ENCODE peak calls at places on chromosomes 1 and 21, in seven cellular contexts. P is colonic mucosa, H is A549, A is body of pancreas, D is PC-9, F is lung, O is kidney. W is an unnamed sample.

GRCh38 chr1:100034465-100034864 is 64.7 kb downstream of the SLC35A3 start:
- DNase-seq in P (no peak), H (peak; percentile 31), A (no peak), D (no peak), F (no peak), O (no peak), W (no peak)

GRCh38 chr1:170929412-170929834 is 5.9 kb upstream of the MROH9 start:
- DNase-seq in P (no peak), H (no peak), A (no peak), D (no peak), F (no peak), O (no peak), W (no peak)

GRCh38 chr1:39048745-39049370 is 22.7 kb downstream of the NDUFS5 start:
- DNase-seq in P (no peak), H (no peak), A (no peak), D (no peak), F (no peak), O (no peak), W (no peak)

GRCh38 chr1:40897499-40897898 is 35.3 kb upstream of the CITED4 start:
- DNase-seq in P (no peak), H (peak; percentile 76), A (no peak), D (peak; percentile 82), F (no peak), O (no peak), W (no peak)

GRCh38 chr1:223515416-223515815 is 122.2 kb downstream of the CCDC185 start:
- DNase-seq in P (no peak), H (no peak), A (no peak), D (no peak), F (no peak), O (no peak), W (no peak)

GRCh38 chr1:235047331-235047871 is 81.2 kb downstream of the TOMM20 start:
- DNase-seq in P (no peak), H (no peak), A (no peak), D (no peak), F (no peak), O (peak; percentile 71), W (no peak)

GRCh38 chr1:20233866-20234265 is 47.5 kb upstream of the PLA2G2C start:
- DNase-seq in P (no peak), H (no peak), A (no peak), D (no peak), F (no peak), O (no peak), W (no peak)

GRCh38 chr1:72579629-72580028 is 297.3 kb upstream of the NEGR1 start:
- DNase-seq in P (no peak), H (no peak), A (no peak), D (no peak), F (no peak), O (no peak), W (no peak)

GRCh38 chr1:248802454-248802853 is 23.3 kb downstream of the SH3BP5L start:
- DNase-seq in P (peak; percentile 67), H (no peak), A (no peak), D (no peak), F (no peak), O (no peak), W (no peak)

GRCh38 chr1:160834945-160835565 is 27.6 kb downstream of the CD244 start:
- DNase-seq in P (no peak), H (peak; percentile 68), A (peak; percentile 36), D (peak; percentile 35), F (no peak), O (no peak), W (no peak)

GRCh38 chr21:39386899-39387298 is 38.0 kb upstream of the HMGN1 start:
- DNase-seq in P (no peak), H (no peak), A (no peak), D (no peak), F (no peak), O (no peak), W (no peak)
- H3K27ac ChIP-seq in P (peak overlapping the region; percentile 64), H (peak overlapping the region; percentile 96), A (peak overlapping the region; percentile 77), D (no peak overlapping the region), F (peak overlapping the region; percentile 54), O (no peak overlapping the region), W (peak overlapping the region; percentile 69)

DNA sequence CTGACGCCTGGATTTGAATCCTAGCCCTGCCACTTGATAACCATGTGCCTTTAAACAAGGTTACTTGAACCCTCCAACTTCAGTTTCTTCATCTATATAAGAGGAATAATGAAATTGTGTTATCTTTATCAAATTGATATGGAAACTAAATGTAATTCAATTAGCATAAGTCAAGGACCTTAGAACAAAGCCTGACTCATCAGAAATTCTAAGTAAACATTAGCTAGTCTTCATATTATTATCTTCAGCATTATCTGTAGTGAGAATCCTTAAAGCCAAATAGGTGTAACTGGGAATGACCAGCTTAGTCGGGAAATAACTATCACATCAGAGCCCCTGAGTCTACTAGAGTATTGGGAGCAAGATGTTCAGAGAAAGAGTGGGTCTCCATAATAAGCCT is 6.6 kb downstream of the SELL start:
- DNase-seq in P (no peak), H (no peak), A (no peak), D (no peak), F (no peak), O (no peak), W (no peak)
- H3K4me1 ChIP-seq in P (no peaks in the 10 kb centered on the region), H (no peaks in the 10 kb centered on the region), A (no peaks in the 10 kb centered on the region), D (no peaks in the 10 kb centered on the region), F (no peaks in the 10 kb centered on the region), O (no peaks in the 10 kb centered on the region), W (no peaks in the 10 kb centered on the region)

GRCh38 chr1:21269461-21270085 is 20.7 kb downstream of the ECE1 start:
- DNase-seq in P (no peak), H (no peak), A (peak; percentile 64), D (no peak), F (no peak), O (no peak), W (peak; percentile 77)
- H3K27ac ChIP-seq in P (no peak overlapping the region), H (peak overlapping the region; percentile 95), A (peak overlapping the region; percentile 66), D (no peak overlapping the region), F (no peak overlapping the region), O (no peak overlapping the region), W (peak overlapping the region; percentile 33)

DNA sequence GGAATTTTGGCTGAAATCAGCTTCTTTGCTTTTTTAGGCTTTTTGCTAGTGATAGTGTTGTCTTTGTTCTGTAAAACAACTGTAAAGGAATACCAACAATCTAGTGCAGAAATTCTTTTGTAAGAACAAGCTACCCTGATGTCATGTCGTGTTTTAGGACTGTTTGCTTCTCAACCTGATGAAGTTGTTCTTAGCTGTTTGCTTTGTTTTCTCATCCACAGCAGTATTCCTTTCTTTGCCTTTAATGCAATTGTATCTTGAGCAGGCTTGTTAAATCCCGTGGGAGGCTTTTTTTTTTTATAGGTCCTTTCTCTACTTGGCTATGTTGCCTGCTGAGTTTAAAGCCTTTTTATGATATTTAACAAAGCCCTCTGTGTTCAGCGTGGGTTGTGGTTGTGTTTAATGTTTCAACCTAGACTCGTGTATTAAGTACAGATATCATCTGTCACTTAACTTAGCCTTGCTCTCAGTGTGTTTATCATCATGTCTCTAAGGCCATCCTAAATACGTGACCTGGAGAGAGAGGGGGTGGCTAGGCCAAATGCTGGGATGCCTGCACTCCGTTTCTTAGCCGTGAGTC is 31.6 kb downstream of the ADARB1 start:
- DNase-seq in P (no peak), H (no peak), A (no peak), D (no peak), F (no peak), O (no peak), W (no peak)
- H3K4me1 ChIP-seq in P (peaks cover 13% of the 10 kb centered on the region), H (peaks cover 19% of the 10 kb centered on the region), A (peaks cover 19% of the 10 kb centered on the region), D (no peaks in the 10 kb centered on the region), F (peaks cover 19% of the 10 kb centered on the region), O (peaks cover 7% of the 10 kb centered on the region), W (peaks cover 9% of the 10 kb centered on the region)

GRCh38 chr1:33387512-33388079 is 43.3 kb downstream of the PHC2 start:
- DNase-seq in P (no peak), H (no peak), A (no peak), D (peak; percentile 37), F (no peak), O (no peak), W (no peak)
- H3K27ac ChIP-seq in P (no peak overlapping the region), H (no peak overlapping the region), A (no peak overlapping the region), D (no peak overlapping the region), F (peak overlapping the region; percentile 62), O (no peak overlapping the region), W (no peak overlapping the region)

DNA sequence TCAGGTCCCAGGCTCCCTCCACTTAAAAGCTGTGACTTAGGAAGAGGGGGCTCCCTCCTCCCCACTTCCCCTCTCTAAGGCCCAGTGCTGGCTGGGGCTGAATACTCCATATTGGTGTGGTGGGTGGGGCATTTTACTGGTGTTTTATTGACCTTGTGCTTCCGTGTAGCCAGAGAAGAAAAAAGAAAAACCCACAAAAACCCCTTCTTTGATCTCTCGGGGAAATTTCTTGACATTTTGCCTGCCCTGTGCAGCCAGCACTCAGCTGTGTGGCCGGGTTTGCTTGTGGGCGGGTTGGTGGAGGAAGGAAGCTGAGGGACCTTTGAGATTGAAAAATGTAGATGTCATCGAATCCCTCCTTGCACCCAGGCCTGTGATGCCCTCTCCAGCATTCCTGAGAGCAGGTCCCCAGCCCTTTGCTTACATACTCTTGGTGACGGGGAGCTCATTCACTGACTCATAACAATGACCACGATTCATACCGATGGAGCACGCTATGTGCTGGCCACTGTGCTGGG is 24.8 kb downstream of the TNFRSF8 start:
- DNase-seq in P (peak; percentile 26), H (no peak), A (no peak), D (no peak), F (no peak), O (peak; percentile 14), W (no peak)
- H3K4me1 ChIP-seq in P (no peaks in the 10 kb centered on the region), H (no peaks in the 10 kb centered on the region), A (no peaks in the 10 kb centered on the region), D (no peaks in the 10 kb centered on the region), F (no peaks in the 10 kb centered on the region), O (no peaks in the 10 kb centered on the region), W (no peaks in the 10 kb centered on the region)

GRCh38 chr1:101943237-101943636 is 53.5 kb downstream of the OLFM3 start:
- DNase-seq in P (no peak), H (no peak), A (no peak), D (no peak), F (no peak), O (no peak), W (no peak)

GRCh38 chr1:101945884-101946283 is 50.8 kb downstream of the OLFM3 start:
- DNase-seq in P (no peak), H (no peak), A (no peak), D (no peak), F (no peak), O (no peak), W (no peak)
- H3K27ac ChIP-seq in P (no peak overlapping the region), H (no peak overlapping the region), A (no peak overlapping the region), D (no peak overlapping the region), F (no peak overlapping the region), O (no peak overlapping the region), W (no peak overlapping the region)

W was measured in testis.